ENCODE peak calls at places on chromosomes 2 and 18, in ten cellular contexts. C, P, V, A, G, Z, D, M, B and T are unnamed samples.
A peak's percentile ranks its signal among the peaks of the same experiment; 100 is the strongest.

GRCh38 chr2:242053921-242054320 is 184.4 kb downstream of the RTP5 start:
- DNase-seq in M (no peak), V (no peak), B (peak; percentile 12), C (no peak), A (no peak), P (no peak), G (peak; percentile 40), Z (no peak), D (no peak), T (no peak)

GRCh38 chr2:190219186-190219585 is 100.4 kb downstream of the HIBCH start:
- DNase-seq in C (no peak), G (no peak), M (no peak), Z (no peak), B (no peak), V (no peak), A (no peak), D (no peak), P (no peak), T (no peak)

GRCh38 chr2:45242161-45242741 is 233.0 kb upstream of the SIX2 start:
- DNase-seq in M (peak; percentile 35), V (peak; percentile 27), D (no peak), Z (no peak), G (no peak), B (no peak), A (no peak), C (no peak), P (no peak), T (no peak)

GRCh38 chr2:134228493-134228903 is 25.4 kb upstream of the MGAT5 start:
- DNase-seq in G (no peak), B (no peak), A (no peak), V (no peak), C (peak; percentile 64), M (no peak), P (no peak), Z (no peak), D (no peak), T (no peak)

GRCh38 chr18:80012714-80013113 is 21.5 kb upstream of the RBFA start:
- DNase-seq in A (no peak), D (no peak), Z (no peak), P (no peak), B (no peak), V (no peak), G (no peak), M (no peak), C (no peak), T (no peak)

GRCh38 chr2:136247204-136247990 is 129.4 kb upstream of the CXCR4 start:
- DNase-seq in P (no peak), Z (no peak), C (no peak), M (peak; percentile 38), V (no peak), A (no peak), B (peak; percentile 65), D (no peak), G (no peak), T (no peak)

GRCh38 chr2:190069936-190070696 is 7.6 kb upstream of the MSTN start:
- DNase-seq in P (no peak), C (peak; percentile 81), V (peak; percentile 46), M (peak; percentile 65), D (no peak), Z (peak; percentile 7), B (no peak), A (no peak), G (no peak), T (no peak)

GRCh38 chr2:42851186-42851585 is 58.8 kb upstream of the HAAO start:
- DNase-seq in A (no peak), P (no peak), D (no peak), Z (no peak), V (no peak), M (no peak), G (peak; percentile 21), C (no peak), B (no peak), T (no peak)

GRCh38 chr18:43661570-43661969 is 384.3 kb upstream of the SYT4 start:
- DNase-seq in V (no peak), C (peak; percentile 24), P (no peak), Z (no peak), G (no peak), B (no peak), D (no peak), A (no peak), M (peak; percentile 31), T (no peak)

GRCh38 chr2:101777337-101777736 is 79.8 kb downstream of the MAP4K4 start:
- DNase-seq in Z (no peak), M (no peak), V (no peak), P (no peak), A (no peak), D (no peak), G (no peak), B (no peak), C (no peak), T (no peak)

GRCh38 chr2:159117658-159118057 is 149.2 kb downstream of the TANC1 start:
- DNase-seq in M (no peak), Z (no peak), B (no peak), A (no peak), V (no peak), C (no peak), P (no peak), G (no peak), D (no peak), T (no peak)

GRCh38 chr18:55753643-55754255 is 165.8 kb upstream of the TCF4 start:
- DNase-seq in D (no peak), G (no peak), Z (no peak), A (no peak), M (peak; percentile 57), P (no peak), C (no peak), V (no peak), B (no peak), T (no peak)

GRCh38 chr2:62216616-62217015 is 20.7 kb downstream of the B3GNT2 start:
- DNase-seq in M (peak; percentile 27), G (no peak), A (no peak), Z (no peak), V (no peak), P (no peak), C (no peak), D (no peak), B (peak; percentile 40), T (no peak)

GRCh38 chr18:8366070-8366469 is 243.2 kb upstream of the RAB12 start:
- DNase-seq in P (no peak), B (no peak), D (no peak), C (no peak), Z (no peak), A (no peak), V (no peak), M (no peak), G (no peak), T (no peak)

GRCh38 chr2:647691-648231 is 29.4 kb downstream of the TMEM18 start:
- DNase-seq in P (no peak), A (no peak), D (no peak), M (no peak), B (peak; percentile 38), C (no peak), Z (no peak), V (no peak), G (no peak), T (no peak)

GRCh38 chr18:9536354-9537152 is 61.2 kb downstream of the RALBP1 start:
- DNase-seq in D (no peak), Z (no peak), B (no peak), P (no peak), V (no peak), A (no peak), M (no peak), G (no peak), C (no peak), T (no peak)

GRCh38 chr2:102971661-102972060 is 209.8 kb downstream of the TMEM182 start:
- DNase-seq in Z (no peak), A (no peak), M (no peak), G (no peak), D (no peak), C (no peak), P (no peak), B (no peak), V (no peak), T (no peak)